ENCODE peak calls at places on chromosomes 2 and 18, in six cellular contexts. M is NB4, C is kidney epithelial cell, F is stomach, Z is colonic mucosa, Y is fibroblast of the aortic adventitia. G is an unnamed sample.

GRCh38 chr2:127025357-127026062 is 81.4 kb downstream of the BIN1 start:
- DNase-seq in M (peak), C (peak), F (peak), Z (peak), Y (peak), G (peak)

GRCh38 chr2:3468296-3468988 is 50.9 kb downstream of the ADI1 start:
- DNase-seq in M (no peak), C (no peak), F (no peak), Z (no peak), Y (no peak), G (no peak)

GRCh38 chr2:214557884-214558283 is 147.0 kb downstream of the VWC2L start:
- DNase-seq in M (no peak), C (no peak), F (no peak), Z (no peak), Y (no peak), G (no peak)

GRCh38 chr18:38847326-38847725 is 1281.7 kb upstream of the CELF4 start:
- DNase-seq in M (no peak), C (no peak), F (no peak), Z (no peak), Y (no peak), G (no peak)

GRCh38 chr2:32993140-32993539 is 46.4 kb downstream of the LTBP1 start:
- DNase-seq in M (no peak), C (no peak), F (no peak), Z (no peak), Y (no peak), G (no peak)

GRCh38 chr2:20957745-20958144 is 86.1 kb downstream of the APOB start:
- DNase-seq in M (no peak), C (no peak), F (no peak), Z (no peak), Y (no peak), G (no peak)

GRCh38 chr18:61471832-61472406 is 138.7 kb downstream of the CDH20 start:
- DNase-seq in M (no peak), C (no peak), F (no peak), Z (no peak), Y (no peak), G (no peak)

GRCh38 chr18:48544116-48544515 is 5.3 kb downstream of the CTIF start:
- DNase-seq in M (no peak), C (no peak), F (no peak), Z (no peak), Y (no peak), G (no peak)

GRCh38 chr2:72149556-72150156 is 2.0 kb upstream of the CYP26B1 start:
- DNase-seq in M (no peak), C (no peak), F (peak), Z (no peak), Y (no peak), G (no peak)

GRCh38 chr2:237978058-237978712 is 11.4 kb downstream of the UBE2F start:
- DNase-seq in M (no peak), C (no peak), F (peak), Z (no peak), Y (peak), G (no peak)

GRCh38 chr2:6685447-6685846 is 180.3 kb downstream of the CMPK2 start:
- DNase-seq in M (no peak), C (no peak), F (no peak), Z (no peak), Y (no peak), G (no peak)

GRCh38 chr2:178256382-178257053 is 62.2 kb downstream of the OSBPL6 start:
- DNase-seq in M (no peak), C (no peak), F (no peak), Z (no peak), Y (no peak), G (no peak)

GRCh38 chr18:79353238-79353637 is 42.5 kb upstream of the NFATC1 start:
- DNase-seq in M (peak), C (no peak), F (no peak), Z (no peak), Y (no peak), G (no peak)

GRCh38 chr18:48374423-48375149 is 34.6 kb downstream of the ZBTB7C start:
- DNase-seq in M (no peak), C (no peak), F (no peak), Z (no peak), Y (peak), G (no peak)

GRCh38 chr18:48412339-48412929 is 3.3 kb upstream of the ZBTB7C start:
- DNase-seq in M (peak), C (no peak), F (no peak), Z (peak), Y (peak), G (no peak)

GRCh38 chr2:159086332-159086731 is 117.9 kb downstream of the TANC1 start:
- DNase-seq in M (no peak), C (no peak), F (no peak), Z (peak), Y (no peak), G (no peak)

GRCh38 chr2:56127013-56127772 is 56.6 kb upstream of the CCDC85A start:
- DNase-seq in M (no peak), C (no peak), F (no peak), Z (no peak), Y (no peak), G (no peak)

GRCh38 chr2:94956797-94957391 is 68.6 kb upstream of the MAL start:
- DNase-seq in M (peak), C (no peak), F (peak), Z (peak), Y (peak), G (no peak)

GRCh38 chr2:169732583-169733358 is 861 bp upstream of the KLHL23 start:
- DNase-seq in M (peak), C (no peak), F (no peak), Z (no peak), Y (no peak), G (no peak)

GRCh38 chr18:12625242-12625641 is 32.7 kb downstream of the SPIRE1 start:
- DNase-seq in M (peak), C (no peak), F (no peak), Z (no peak), Y (peak), G (no peak)

GRCh38 chr2:47031909-47032668 is 116.5 kb upstream of the MCFD2 start:
- DNase-seq in M (no peak), C (no peak), F (no peak), Z (no peak), Y (no peak), G (no peak)

GRCh38 chr2:135563793-135564192 is 32.5 kb downstream of the R3HDM1 start:
- DNase-seq in M (peak), C (no peak), F (no peak), Z (no peak), Y (no peak), G (no peak)

GRCh38 chr2:45669109-45669508 is 17.6 kb downstream of the PRKCE start:
- DNase-seq in M (no peak), C (no peak), F (no peak), Z (no peak), Y (peak), G (no peak)

GRCh38 chr2:85994421-85994777 is 105.6 kb upstream of the ST3GAL5 start:
- DNase-seq in M (no peak), C (no peak), F (no peak), Z (no peak), Y (no peak), G (no peak)

GRCh38 chr2:69594341-69594740 is 49.2 kb downstream of the AAK1 start:
- DNase-seq in M (no peak), C (no peak), F (no peak), Z (no peak), Y (peak), G (no peak)

GRCh38 chr2:196487426-196487825 is 152.1 kb upstream of the CCDC150 start:
- DNase-seq in M (no peak), C (no peak), F (no peak), Z (no peak), Y (peak), G (no peak)

GRCh38 chr2:64522843-64523428 is 1.2 kb upstream of the AFTPH start:
- DNase-seq in M (peak), C (peak), F (peak), Z (peak), Y (peak), G (no peak)

GRCh38 chr2:187500585-187501359 is 52.7 kb upstream of the CALCRL start:
- DNase-seq in M (peak), C (no peak), F (no peak), Z (no peak), Y (peak), G (no peak)

GRCh38 chr2:240021488-240022104 is 3.5 kb downstream of the NDUFA10 start:
- DNase-seq in M (peak), C (peak), F (peak), Z (peak), Y (peak), G (peak)

GRCh38 chr2:181891966-181892794 is 650 bp downstream of the ITPRID2 start:
- DNase-seq in M (peak), C (no peak), F (peak), Z (peak), Y (peak), G (peak)

GRCh38 chr2:23384551-23385349 is at the start of gene KLHL29:
- DNase-seq in M (no peak), C (no peak), F (peak), Z (peak), Y (peak), G (peak)

GRCh38 chr18:31268985-31269406 is 49.0 kb upstream of the DSG1 start:
- DNase-seq in M (no peak), C (no peak), F (no peak), Z (peak), Y (no peak), G (no peak)

GRCh38 chr2:218471982-218472381 is 53.1 kb downstream of the VIL1 start:
- DNase-seq in M (peak), C (no peak), F (no peak), Z (no peak), Y (no peak), G (no peak)

GRCh38 chr2:218471070-218471469 is 52.1 kb downstream of the VIL1 start:
- DNase-seq in M (no peak), C (no peak), F (no peak), Z (no peak), Y (no peak), G (no peak)

GRCh38 chr2:218470454-218470853 is 51.5 kb downstream of the VIL1 start:
- DNase-seq in M (no peak), C (no peak), F (no peak), Z (no peak), Y (no peak), G (no peak)

DNA sequence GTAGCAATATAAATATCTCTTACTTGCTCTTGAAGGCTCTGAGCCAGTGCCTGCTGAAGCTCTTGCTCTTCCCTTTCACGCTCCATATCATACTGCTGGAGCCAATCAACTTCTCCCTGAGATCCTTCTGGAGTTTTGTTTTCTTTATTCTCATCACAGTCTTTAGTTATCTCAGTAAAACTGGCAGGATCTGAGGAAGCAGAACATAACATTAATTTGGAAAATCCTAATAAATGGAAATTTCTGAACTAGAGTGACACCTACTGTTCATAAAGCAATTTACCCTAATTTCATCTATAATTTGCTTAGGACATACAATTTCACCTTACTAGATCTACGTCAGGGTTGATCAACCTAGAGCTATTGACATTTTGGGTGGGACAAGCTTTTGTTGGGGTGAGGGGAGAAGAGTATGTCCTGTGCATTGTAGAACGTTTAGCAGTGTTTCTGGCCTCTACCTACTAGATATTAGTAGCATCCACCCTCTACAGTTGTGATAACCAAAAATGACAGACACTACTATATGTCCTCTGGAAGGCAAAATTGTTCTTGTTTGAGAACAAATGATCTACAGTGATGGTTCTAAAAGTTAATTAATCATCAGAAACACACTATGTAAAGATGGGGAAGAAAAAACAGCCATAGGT is 47.2 kb downstream of the VIL1 start:
- DNase-seq in M (peak), C (no peak), F (no peak), Z (no peak), Y (peak), G (no peak)
- TF ChIP-seq CTCF in M (no peak), C (peak), F (no peak), Z (no peak), Y (peak), G (peak)

DNA sequence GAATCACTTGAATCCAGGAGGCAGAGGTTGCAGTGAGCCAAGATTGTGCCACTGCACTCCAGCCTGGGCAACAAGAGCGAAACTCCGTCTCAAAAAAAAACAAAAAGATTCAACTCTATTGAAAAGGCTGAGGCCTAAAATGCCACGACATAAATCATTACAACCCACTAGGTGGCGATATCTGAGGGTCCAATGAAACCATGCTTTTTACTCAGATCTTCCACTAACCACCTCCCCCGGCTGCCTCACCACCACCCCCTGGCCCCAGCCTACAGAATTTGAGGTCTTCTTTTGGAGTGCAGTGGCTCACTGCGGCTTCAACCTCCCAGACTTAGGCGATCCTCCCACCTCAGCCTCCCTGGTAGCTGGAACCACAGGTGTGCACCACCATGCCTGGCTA is 57.5 kb downstream of the AP1S3 start:
- DNase-seq in M (peak), C (no peak), F (no peak), Z (peak), Y (peak), G (no peak)
- TF ChIP-seq CTCF in M (peak), C (peak), F (no peak), Z (peak), Y (peak), G (peak)

DNA sequence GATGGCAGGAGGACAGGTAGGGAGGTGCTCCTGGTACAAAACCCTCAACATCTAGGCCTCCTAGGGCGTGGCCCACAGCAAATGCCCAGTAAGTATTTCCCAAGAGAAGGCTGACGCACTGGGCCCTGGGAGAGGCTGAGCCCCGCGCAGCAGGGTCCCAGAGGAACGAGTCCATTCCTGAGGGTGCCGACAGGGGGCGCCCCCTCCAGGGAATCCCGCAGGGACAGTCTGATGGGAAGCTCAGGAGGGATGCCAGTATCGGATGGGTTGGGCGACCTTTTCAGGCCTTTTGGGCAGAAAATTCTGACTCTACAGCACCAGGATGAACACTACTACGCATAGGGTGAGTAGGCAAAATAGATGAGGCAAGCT is 8.8 kb downstream of the BOLA3 start:
- DNase-seq in M (no peak), C (no peak), F (no peak), Z (no peak), Y (no peak), G (no peak)
- TF ChIP-seq CTCF in M (peak), C (peak), F (no peak), Z (no peak), Y (no peak), G (peak)

GRCh38 chr2:191299009-191299408 is 53.8 kb downstream of the MYO1B start:
- DNase-seq in M (no peak), C (no peak), F (no peak), Z (no peak), Y (peak), G (no peak)
- TF ChIP-seq CTCF in M (no peak), C (peak), F (no peak), Z (no peak), Y (peak), G (no peak)